ENCODE peak calls at places on chromosomes 1 and 21, in six cellular contexts. D is activated CD8-positive, alpha-beta T cell treated with anti-CD3 and anti-CD28 coated beads for 36 hours; H is GM06990; O is Calu3; S is dorsolateral prefrontal cortex; L is osteoblast. N is an unnamed sample.

GRCh38 chr1:5488448-5488847 is 503.8 kb downstream of the NPHP4 start:
- DNase-seq in D (no peak), H (no peak), O (no peak), S (no peak), L (no peak), N (no peak)

GRCh38 chr1:167221126-167221803 is 579 bp downstream of the POU2F1 start:
- DNase-seq in D (peak), H (no peak), O (peak), S (no peak), L (peak), N (no peak)

GRCh38 chr1:12029720-12030339 is 10.5 kb downstream of the MIIP start:
- DNase-seq in D (no peak), H (no peak), O (no peak), S (no peak), L (peak), N (no peak)

GRCh38 chr1:156356875-156357534 is 12.0 kb upstream of the RHBG start:
- DNase-seq in D (peak), H (peak), O (peak), S (no peak), L (no peak), N (no peak)

GRCh38 chr1:233598891-233599541 is 14.9 kb upstream of the KCNK1 start:
- DNase-seq in D (peak), H (peak), O (no peak), S (no peak), L (no peak), N (no peak)

GRCh38 chr1:209653915-209654351 is 1.7 kb upstream of the LAMB3 start:
- DNase-seq in D (no peak), H (no peak), O (peak), S (no peak), L (no peak), N (no peak)

GRCh38 chr1:197331565-197331964 is 63.5 kb downstream of the CRB1 start:
- DNase-seq in D (no peak), H (no peak), O (no peak), S (no peak), L (no peak), N (no peak)

GRCh38 chr1:207991331-207991914 is 80.5 kb upstream of the CD34 start:
- DNase-seq in D (no peak), H (no peak), O (no peak), S (no peak), L (no peak), N (no peak)

GRCh38 chr1:246800356-246800755 is 76.1 kb downstream of the SCCPDH start:
- DNase-seq in D (no peak), H (no peak), O (no peak), S (no peak), L (no peak), N (no peak)

GRCh38 chr1:46302091-46303037 is 1.1 kb downstream of the LRRC41 start:
- DNase-seq in D (peak), H (peak), O (peak), S (peak), L (peak), N (no peak)

GRCh38 chr1:111959436-111959835 is 30.0 kb downstream of the KCND3 start:
- DNase-seq in D (no peak), H (no peak), O (no peak), S (no peak), L (no peak), N (no peak)

GRCh38 chr1:176183618-176184017 is 23.5 kb downstream of the COP1 start:
- DNase-seq in D (no peak), H (no peak), O (no peak), S (no peak), L (no peak), N (no peak)

GRCh38 chr1:45512641-45513054 is 9.0 kb downstream of the PRDX1 start:
- DNase-seq in D (peak), H (no peak), O (peak), S (peak), L (peak), N (no peak)

GRCh38 chr1:218346391-218347204 is 1.5 kb downstream of the TGFB2 start:
- DNase-seq in D (peak), H (peak), O (peak), S (no peak), L (peak), N (no peak)

GRCh38 chr21:38379171-38379570 is 119.1 kb downstream of the ERG start:
- DNase-seq in D (no peak), H (no peak), O (no peak), S (no peak), L (peak), N (no peak)

GRCh38 chr1:30754684-30755171 is 2.8 kb downstream of the LAPTM5 start:
- DNase-seq in D (peak), H (peak), O (no peak), S (no peak), L (peak), N (no peak)

GRCh38 chr1:83077411-83077810 is 921.5 kb downstream of the TTLL7 start:
- DNase-seq in D (no peak), H (no peak), O (no peak), S (no peak), L (no peak), N (no peak)

GRCh38 chr1:213989740-213990472 is 2.1 kb downstream of the PROX1 start:
- DNase-seq in D (no peak), H (no peak), O (no peak), S (no peak), L (no peak), N (no peak)

GRCh38 chr1:151542710-151543129 is 2.6 kb downstream of the TUFT1 start:
- DNase-seq in D (no peak), H (no peak), O (no peak), S (no peak), L (peak), N (no peak)

GRCh38 chr1:112743174-112744018 is 28.3 kb upstream of the PPM1J start:
- DNase-seq in D (peak), H (no peak), O (peak), S (no peak), L (no peak), N (no peak)

GRCh38 chr1:36083219-36083618 is 675 bp upstream of the TEKT2 start:
- DNase-seq in D (no peak), H (no peak), O (no peak), S (no peak), L (peak), N (no peak)

GRCh38 chr1:10726355-10726754 is 70.1 kb downstream of the CASZ1 start:
- DNase-seq in D (no peak), H (no peak), O (peak), S (peak), L (no peak), N (no peak)

GRCh38 chr21:36806103-36806502 is 107.2 kb downstream of the SIM2 start:
- DNase-seq in D (no peak), H (no peak), O (no peak), S (no peak), L (no peak), N (no peak)

GRCh38 chr1:25472494-25472893 is 41.8 kb downstream of the MACO1 start:
- DNase-seq in D (peak), H (no peak), O (no peak), S (no peak), L (no peak), N (no peak)

GRCh38 chr1:201591348-201591747 is 52.4 kb downstream of the NAV1 start:
- DNase-seq in D (no peak), H (no peak), O (no peak), S (no peak), L (no peak), N (no peak)

GRCh38 chr1:14142397-14143095 is 442.6 kb downstream of the PRDM2 start:
- DNase-seq in D (no peak), H (no peak), O (no peak), S (no peak), L (peak), N (no peak)

GRCh38 chr1:201245082-201245481 is 38.2 kb upstream of the PKP1 start:
- DNase-seq in D (no peak), H (no peak), O (no peak), S (no peak), L (no peak), N (no peak)

GRCh38 chr1:17629460-17629859 is 90.0 kb downstream of the ARHGEF10L start:
- DNase-seq in D (peak), H (no peak), O (no peak), S (no peak), L (no peak), N (no peak)

GRCh38 chr21:45283019-45283610 is 4.6 kb downstream of the POFUT2 start:
- DNase-seq in D (no peak), H (no peak), O (no peak), S (peak), L (peak), N (no peak)

GRCh38 chr1:38073926-38074677 is 27.5 kb upstream of the POU3F1 start:
- DNase-seq in D (no peak), H (no peak), O (no peak), S (no peak), L (no peak), N (no peak)

GRCh38 chr1:38068220-38068979 is 21.8 kb upstream of the POU3F1 start:
- DNase-seq in D (no peak), H (no peak), O (no peak), S (no peak), L (no peak), N (no peak)

GRCh38 chr1:38072858-38073257 is 26.3 kb upstream of the POU3F1 start:
- DNase-seq in D (no peak), H (no peak), O (no peak), S (no peak), L (no peak), N (no peak)

GRCh38 chr1:38068980-38069340 is 22.4 kb upstream of the POU3F1 start:
- DNase-seq in D (no peak), H (no peak), O (no peak), S (no peak), L (no peak), N (no peak)

DNA sequence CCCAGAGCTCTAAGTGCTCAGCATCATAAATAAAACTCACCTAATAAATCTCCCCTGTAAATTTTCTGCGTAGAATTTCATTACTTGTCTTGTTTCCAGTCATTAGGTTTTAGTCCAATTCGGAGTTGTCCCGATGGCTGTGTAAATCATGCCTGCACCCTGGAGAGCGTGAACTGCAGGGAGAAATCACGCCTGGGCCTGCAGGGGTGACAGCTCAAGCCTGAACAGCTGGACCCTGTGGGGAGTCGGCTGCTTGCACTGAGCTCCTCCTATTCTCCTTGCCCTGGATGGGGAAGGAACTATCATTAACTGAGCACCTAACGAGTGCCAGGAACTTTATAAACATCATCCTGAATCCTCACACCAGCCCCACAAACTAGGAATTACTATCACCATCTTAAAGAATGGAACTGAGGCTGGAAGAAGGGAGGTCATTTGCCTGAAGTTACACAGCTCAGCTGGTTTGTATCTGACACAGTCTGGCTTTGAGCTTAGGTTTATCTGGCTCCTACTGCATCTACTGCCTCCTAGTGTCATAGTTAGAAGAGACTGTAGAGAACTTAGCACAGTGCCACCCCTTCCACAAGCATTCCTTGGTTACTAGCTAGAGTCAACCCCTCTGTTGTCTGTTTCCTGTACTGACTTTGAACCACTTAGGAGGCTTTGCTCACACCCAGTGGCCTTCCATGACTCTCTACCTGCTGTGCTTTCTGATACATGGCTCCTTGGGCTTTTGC is 25.1 kb upstream of the POU3F1 start:
- DNase-seq in D (no peak), H (no peak), O (no peak), S (no peak), L (peak), N (no peak)
- TF ChIP-seq CTCF in D (no peak), H (peak), O (no peak), S (no peak), L (peak), N (peak)

DNA sequence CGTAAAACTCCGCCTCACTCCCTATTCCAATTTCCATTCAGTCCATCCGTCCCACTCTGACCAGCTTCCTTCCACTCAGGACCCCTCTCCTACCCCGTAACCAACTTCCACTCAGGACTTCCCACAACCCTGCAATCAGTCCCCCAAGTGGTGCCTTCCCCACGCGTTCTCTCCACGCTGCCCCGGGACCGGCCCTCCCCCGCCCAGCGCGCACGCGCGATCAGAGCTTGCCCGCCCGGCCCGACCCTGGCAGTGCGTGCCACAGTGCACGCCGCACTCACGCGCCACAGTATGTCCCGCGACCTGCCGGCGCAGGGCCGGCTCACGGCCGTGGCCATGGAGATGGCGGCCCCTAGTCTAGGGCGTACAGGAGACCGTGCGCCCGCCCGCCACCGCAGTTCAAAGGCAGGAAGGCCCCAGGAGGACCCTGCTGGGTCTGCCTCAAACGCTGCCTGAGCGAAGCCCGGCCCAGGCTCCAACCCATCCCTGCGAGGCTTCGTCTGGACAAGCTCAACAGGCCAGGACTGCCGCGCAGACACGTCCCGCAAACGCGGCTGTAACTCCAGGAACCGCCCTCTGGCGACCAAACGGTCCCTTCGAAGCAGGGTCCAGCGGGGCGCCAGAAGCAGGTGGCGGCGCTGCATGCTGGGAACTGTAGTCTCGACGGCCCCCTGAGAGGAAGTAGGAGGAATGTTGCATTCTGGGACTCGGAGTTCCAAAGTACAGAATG is at the start of gene NDC1:
- DNase-seq in D (peak), H (peak), O (peak), S (peak), L (peak), N (peak)
- TF ChIP-seq CTCF in D (no peak), H (no peak), O (no peak), S (peak), L (no peak), N (no peak)

GRCh38 chr1:88923224-88923623 is 31.9 kb upstream of the GTF2B start:
- DNase-seq in D (no peak), H (no peak), O (no peak), S (no peak), L (no peak), N (no peak)
- TF ChIP-seq CTCF in D (no peak), H (no peak), O (no peak), S (no peak), L (no peak), N (no peak)

GRCh38 chr1:212699104-212699838 is 369 bp downstream of the BATF3 start:
- DNase-seq in D (peak), H (peak), O (peak), S (no peak), L (peak), N (no peak)
- TF ChIP-seq CTCF in D (peak), H (peak), O (peak), S (peak), L (peak), N (peak)

GRCh38 chr1:105072850-105073249 is 1323.2 kb downstream of the AMY1C start:
- DNase-seq in D (no peak), H (no peak), O (no peak), S (no peak), L (no peak), N (no peak)
- TF ChIP-seq CTCF in D (no peak), H (no peak), O (no peak), S (no peak), L (no peak), N (no peak)

GRCh38 chr1:84541679-84542078 is 32.6 kb downstream of the CTBS start:
- DNase-seq in D (no peak), H (no peak), O (no peak), S (no peak), L (no peak), N (no peak)
- TF ChIP-seq CTCF in D (peak), H (peak), O (no peak), S (peak), L (no peak), N (peak)